ENCODE peak calls at places on chromosomes 6 and 20, in four cellular contexts. U, L, S and Z are unnamed samples.

GRCh38 chr20:48758206-48758820 is 69.5 kb downstream of the PREX1 start:
- DNase-seq in U (no peak), L (no peak), S (no peak), Z (peak)

GRCh38 chr6:26022166-26022510 is 59.5 kb downstream of the TRIM38 start:
- DNase-seq in U (peak), L (no peak), S (peak), Z (peak)

GRCh38 chr6:105136433-105137350 is 43.1 kb downstream of the POPDC3 start:
- DNase-seq in U (peak), L (peak), S (peak), Z (peak)

GRCh38 chr6:44762496-44762895 is 375.0 kb downstream of the CDC5L start:
- DNase-seq in U (no peak), L (no peak), S (no peak), Z (no peak)

GRCh38 chr6:3540980-3541379 is 84.1 kb upstream of the SLC22A23 start:
- DNase-seq in U (no peak), L (no peak), S (no peak), Z (no peak)

GRCh38 chr6:42335896-42336295 is 115.8 kb downstream of the TRERF1 start:
- DNase-seq in U (no peak), L (no peak), S (no peak), Z (no peak)

GRCh38 chr6:161353208-161353613 is 79.3 kb upstream of the AGPAT4 start:
- DNase-seq in U (no peak), L (no peak), S (no peak), Z (no peak)

GRCh38 chr20:49420811-49421295 is 61.6 kb downstream of the KCNB1 start:
- DNase-seq in U (no peak), L (no peak), S (no peak), Z (peak)

GRCh38 chr6:151292974-151293373 is 53.2 kb downstream of the AKAP12 start:
- DNase-seq in U (no peak), L (peak), S (no peak), Z (no peak)

GRCh38 chr6:50185006-50185405 is 135.3 kb upstream of the DEFB112 start:
- DNase-seq in U (no peak), L (no peak), S (no peak), Z (no peak)

GRCh38 chr6:16929814-16930213 is 168.6 kb upstream of the ATXN1 start:
- DNase-seq in U (no peak), L (peak), S (no peak), Z (no peak)

GRCh38 chr6:135568366-135568765 is 70.8 kb upstream of the AHI1 start:
- DNase-seq in U (no peak), L (peak), S (no peak), Z (peak)

GRCh38 chr20:25495189-25495824 is 87.8 kb downstream of the GINS1 start:
- DNase-seq in U (no peak), L (no peak), S (no peak), Z (no peak)

GRCh38 chr6:157025459-157025858 is 248.3 kb downstream of the ARID1B start:
- DNase-seq in U (no peak), L (no peak), S (no peak), Z (no peak)

GRCh38 chr6:45816674-45817297 is 198.9 kb downstream of the CLIC5 start:
- DNase-seq in U (peak), L (no peak), S (no peak), Z (no peak)